ENCODE peak calls at places on chromosomes 2 and 18, in ten cellular contexts. X is breast epithelium, C is Calu3, L is GM12865, H is astrocyte of the spinal cord, K is A549, U is heart left ventricle, R is sigmoid colon, W is SK-N-SH, V is mucosa of descending colon. J is an unnamed sample.
A peak's percentile ranks its signal among the peaks of the same experiment; 100 is the strongest.

GRCh38 chr2:66034467-66034866 is 400.5 kb upstream of the MEIS1 start:
- DNase-seq in H (no peak), R (no peak), U (no peak), W (no peak), X (no peak), C (no peak), V (no peak), L (no peak), K (no peak), J (no peak)

GRCh38 chr2:37916512-37917082 is 8.5 kb upstream of the RMDN2 start:
- DNase-seq in C (peak; percentile 29), L (no peak), R (peak; percentile 97), X (peak; percentile 85), V (peak; percentile 46), U (peak; percentile 47), H (peak; percentile 95), W (no peak), K (peak; percentile 11), J (no peak)

GRCh38 chr2:1974391-1974790 is 230.1 kb upstream of the PXDN start:
- DNase-seq in U (peak; percentile 32), K (peak; percentile 52), V (no peak), X (no peak), C (no peak), H (peak; percentile 98), R (peak; percentile 11), W (no peak), L (no peak), J (peak; percentile 83)

GRCh38 chr2:240024766-240025165 is 376 bp downstream of the NDUFA10 start:
- DNase-seq in X (peak; percentile 19), C (no peak), V (peak; percentile 22), R (no peak), W (no peak), U (peak; percentile 18), H (no peak), L (peak; percentile 24), K (peak; percentile 7), J (no peak)

GRCh38 chr2:172335731-172336130 is 91.7 kb upstream of the ITGA6 start:
- DNase-seq in H (no peak), L (no peak), R (no peak), U (no peak), W (no peak), V (peak; percentile 83), K (no peak), X (no peak), C (no peak), J (no peak)

GRCh38 chr2:237660381-237660900 is 33.1 kb downstream of the LRRFIP1 start:
- DNase-seq in L (no peak), R (no peak), X (no peak), V (no peak), U (no peak), W (no peak), C (no peak), K (no peak), H (no peak), J (no peak)

GRCh38 chr2:120767486-120768005 is 31.9 kb downstream of the GLI2 start:
- DNase-seq in C (no peak), L (no peak), U (no peak), X (no peak), K (no peak), R (peak; percentile 51), H (no peak), W (no peak), V (no peak), J (no peak)

GRCh38 chr2:8632755-8633154 is 49.1 kb upstream of the ID2 start:
- DNase-seq in R (no peak), L (no peak), C (no peak), H (no peak), K (no peak), W (no peak), V (no peak), X (no peak), U (no peak), J (no peak)

GRCh38 chr18:62514570-62514969 is 8.3 kb upstream of the ZCCHC2 start:
- DNase-seq in L (no peak), C (no peak), X (no peak), R (no peak), V (no peak), K (no peak), W (no peak), H (no peak), U (no peak), J (no peak)

GRCh38 chr2:20638646-20639430 is 12.1 kb downstream of the HS1BP3 start:
- DNase-seq in X (no peak), H (no peak), K (no peak), V (no peak), U (no peak), C (no peak), R (no peak), L (no peak), W (no peak), J (no peak)

GRCh38 chr2:240959941-240960308 is 38.5 kb upstream of the SNED1 start:
- DNase-seq in W (no peak), K (no peak), C (no peak), R (peak; percentile 59), L (no peak), X (peak; percentile 12), V (no peak), H (no peak), U (no peak), J (peak; percentile 74)

GRCh38 chr2:237315170-237315880 is 98.6 kb downstream of the COL6A3 start:
- DNase-seq in K (no peak), R (peak; percentile 99), V (peak; percentile 48), L (no peak), W (peak; percentile 81), C (peak; percentile 58), X (peak; percentile 94), U (peak; percentile 91), H (peak; percentile 97), J (peak; percentile 92)

GRCh38 chr18:3012306-3012919 is 531 bp downstream of the LPIN2 start:
- DNase-seq in W (peak; percentile 83), C (no peak), H (peak; percentile 57), V (peak; percentile 54), K (peak; percentile 7), U (peak; percentile 48), X (no peak), R (peak; percentile 76), L (peak; percentile 50), J (peak; percentile 88)

GRCh38 chr2:119119999-119120710 is 38.4 kb downstream of the C1QL2 start:
- DNase-seq in V (no peak), K (no peak), X (no peak), U (no peak), H (no peak), W (peak; percentile 42), C (no peak), L (no peak), R (no peak), J (no peak)

GRCh38 chr2:227813229-227813561 is 447 bp upstream of the CCL20 start:
- DNase-seq in V (no peak), L (no peak), R (no peak), X (no peak), W (no peak), K (no peak), H (no peak), C (no peak), U (no peak), J (no peak)

GRCh38 chr18:34153711-34154110 is 71.0 kb downstream of the NOL4 start:
- DNase-seq in L (peak; percentile 60), V (no peak), W (peak; percentile 14), H (peak; percentile 28), C (peak; percentile 1), U (no peak), R (no peak), X (no peak), K (peak; percentile 7), J (no peak)

GRCh38 chr18:35588995-35589394 is 7.5 kb downstream of the GALNT1 start:
- DNase-seq in H (no peak), X (no peak), C (no peak), V (no peak), K (no peak), U (no peak), R (no peak), L (peak; percentile 71), W (no peak), J (no peak)

GRCh38 chr2:66390811-66391210 is 44.1 kb upstream of the MEIS1 start:
- DNase-seq in U (no peak), V (no peak), C (no peak), H (no peak), X (no peak), L (no peak), K (no peak), R (no peak), W (no peak), J (no peak)

GRCh38 chr2:111201214-111201613 is 80.5 kb downstream of the BCL2L11 start:
- DNase-seq in K (no peak), V (no peak), U (no peak), L (peak; percentile 89), X (no peak), C (no peak), W (no peak), R (no peak), H (no peak), J (no peak)

GRCh38 chr2:181022652-181023051 is 42.2 kb downstream of the UBE2E3 start:
- DNase-seq in L (no peak), X (no peak), V (no peak), U (no peak), C (no peak), H (no peak), K (no peak), R (no peak), W (peak; percentile 51), J (no peak)
- TF ChIP-seq CTCF in L (no peak), X (no peak), V (no peak), U (no peak), C (no peak), H (no peak), K (no peak), R (no peak), W (no peak), J (no peak)

GRCh38 chr18:26813043-26813442 is 52.5 kb downstream of the AQP4 start:
- DNase-seq in C (peak; percentile 54), K (peak; percentile 66), H (no peak), R (no peak), U (no peak), X (no peak), L (peak; percentile 48), V (peak; percentile 68), W (peak; percentile 50), J (no peak)
- TF ChIP-seq CTCF in C (peak; percentile 61), K (peak; percentile 57), H (peak; percentile 17), R (no peak), U (peak; percentile 66), X (peak; percentile 33), L (peak; percentile 43), V (no peak), W (peak; percentile 41), J (peak; percentile 53)

GRCh38 chr2:220764246-220764645 is 807.9 kb downstream of the EPHA4 start:
- DNase-seq in W (no peak), U (no peak), R (no peak), K (no peak), H (no peak), V (no peak), X (no peak), L (no peak), C (no peak), J (no peak)
- TF ChIP-seq CTCF in W (no peak), U (no peak), R (no peak), K (no peak), H (no peak), V (no peak), X (no peak), L (no peak), C (no peak), J (no peak)

GRCh38 chr2:13195270-13195669 is 478.5 kb downstream of the TRIB2 start:
- DNase-seq in W (no peak), K (no peak), H (no peak), X (no peak), V (no peak), U (no peak), L (no peak), C (no peak), R (no peak), J (no peak)

GRCh38 chr2:13193075-13193474 is 476.3 kb downstream of the TRIB2 start:
- DNase-seq in X (no peak), W (no peak), K (peak; percentile 14), C (peak; percentile 6), L (peak; percentile 65), H (peak; percentile 16), U (no peak), V (no peak), R (no peak), J (no peak)

GRCh38 chr2:13193900-13194299 is 477.2 kb downstream of the TRIB2 start:
- DNase-seq in X (no peak), V (no peak), W (peak; percentile 26), L (peak; percentile 73), H (peak; percentile 48), C (peak; percentile 10), R (no peak), K (peak; percentile 22), U (no peak), J (no peak)
- TF ChIP-seq CTCF in X (no peak), V (no peak), W (peak; percentile 63), L (peak; percentile 38), H (peak; percentile 48), C (peak; percentile 33), R (no peak), K (no peak), U (peak; percentile 34), J (peak; percentile 60)

J was measured in osteocyte.